ENCODE peak calls at places on chromosomes 13 and 19, in seven cellular contexts. X is mammary epithelial cell, Z is heart left ventricle, O is BJ, H is breast epithelium, S is spleen, N is fibroblast of pulmonary artery. F is an unnamed sample.

GRCh38 chr19:43934055-43934984 is 762 bp downstream of the ZNF45 start:
- DNase-seq in X (peak; percentile 41), Z (no peak), O (no peak), H (no peak), S (no peak), N (no peak), F (no peak)

GRCh38 chr19:41999071-41999877 is 5.2 kb upstream of the ATP1A3 start:
- DNase-seq in X (no peak), Z (no peak), O (no peak), H (no peak), S (no peak), N (no peak), F (no peak)

GRCh38 chr13:38970380-38971051 is 20.1 kb downstream of the STOML3 start:
- DNase-seq in X (no peak), Z (no peak), O (no peak), H (no peak), S (no peak), N (no peak), F (no peak)

GRCh38 chr13:39874331-39875055 is 219.0 kb downstream of the COG6 start:
- DNase-seq in X (no peak), Z (no peak), O (no peak), H (no peak), S (no peak), N (peak; percentile 61), F (no peak)

GRCh38 chr13:57491318-57491717 is 140.2 kb upstream of the PCDH17 start:
- DNase-seq in X (no peak), Z (no peak), O (no peak), H (no peak), S (no peak), N (no peak), F (no peak)

GRCh38 chr13:51283361-51283760 is 56.1 kb upstream of the SERPINE3 start:
- DNase-seq in X (no peak), Z (no peak), O (no peak), H (no peak), S (no peak), N (no peak), F (no peak)

GRCh38 chr13:75430618-75431209 is 51.3 kb downstream of the TBC1D4 start:
- DNase-seq in X (no peak), Z (no peak), O (no peak), H (no peak), S (no peak), N (no peak), F (no peak)

GRCh38 chr19:45752639-45753038 is 16.4 kb downstream of the SIX5 start:
- DNase-seq in X (peak; percentile 92), Z (no peak), O (no peak), H (no peak), S (no peak), N (no peak), F (no peak)

GRCh38 chr13:101157261-101157660 is 259.0 kb downstream of the NALCN start:
- DNase-seq in X (peak; percentile 18), Z (no peak), O (no peak), H (no peak), S (no peak), N (no peak), F (peak; percentile 9)

GRCh38 chr19:11063434-11063833 is 25.8 kb upstream of the LDLR start:
- DNase-seq in X (no peak), Z (no peak), O (no peak), H (no peak), S (no peak), N (no peak), F (no peak)

GRCh38 chr19:8515317-8515716 is 1.4 kb upstream of the ZNF414 start:
- DNase-seq in X (no peak), Z (no peak), O (no peak), H (no peak), S (peak; percentile 85), N (no peak), F (no peak)

GRCh38 chr19:35497406-35497805 is 7.1 kb upstream of the KRTDAP start:
- DNase-seq in X (no peak), Z (no peak), O (no peak), H (no peak), S (no peak), N (no peak), F (no peak)

GRCh38 chr13:111328803-111329410 is 8.5 kb downstream of the TEX29 start:
- DNase-seq in X (no peak), Z (no peak), O (no peak), H (no peak), S (no peak), N (no peak), F (no peak)

GRCh38 chr13:21328836-21329477 is 130.1 kb downstream of the ZDHHC20 start:
- DNase-seq in X (no peak), Z (no peak), O (no peak), H (no peak), S (no peak), N (no peak), F (no peak)

GRCh38 chr13:50873481-50873880 is 30.0 kb upstream of the DLEU7 start:
- DNase-seq in X (no peak), Z (no peak), O (no peak), H (no peak), S (no peak), N (no peak), F (no peak)

GRCh38 chr13:19605161-19605955 is 28.1 kb upstream of the MPHOSPH8 start:
- DNase-seq in X (peak; percentile 81), Z (no peak), O (no peak), H (no peak), S (no peak), N (no peak), F (no peak)

GRCh38 chr13:19597523-19597922 is 35.9 kb upstream of the MPHOSPH8 start:
- DNase-seq in X (peak; percentile 83), Z (no peak), O (no peak), H (no peak), S (no peak), N (no peak), F (peak; percentile 38)

GRCh38 chr13:19604306-19604705 is 29.2 kb upstream of the MPHOSPH8 start:
- DNase-seq in X (no peak), Z (no peak), O (no peak), H (no peak), S (no peak), N (no peak), F (no peak)

GRCh38 chr13:19606152-19606551 is 27.3 kb upstream of the MPHOSPH8 start:
- DNase-seq in X (peak; percentile 82), Z (no peak), O (no peak), H (no peak), S (no peak), N (no peak), F (no peak)

DNA sequence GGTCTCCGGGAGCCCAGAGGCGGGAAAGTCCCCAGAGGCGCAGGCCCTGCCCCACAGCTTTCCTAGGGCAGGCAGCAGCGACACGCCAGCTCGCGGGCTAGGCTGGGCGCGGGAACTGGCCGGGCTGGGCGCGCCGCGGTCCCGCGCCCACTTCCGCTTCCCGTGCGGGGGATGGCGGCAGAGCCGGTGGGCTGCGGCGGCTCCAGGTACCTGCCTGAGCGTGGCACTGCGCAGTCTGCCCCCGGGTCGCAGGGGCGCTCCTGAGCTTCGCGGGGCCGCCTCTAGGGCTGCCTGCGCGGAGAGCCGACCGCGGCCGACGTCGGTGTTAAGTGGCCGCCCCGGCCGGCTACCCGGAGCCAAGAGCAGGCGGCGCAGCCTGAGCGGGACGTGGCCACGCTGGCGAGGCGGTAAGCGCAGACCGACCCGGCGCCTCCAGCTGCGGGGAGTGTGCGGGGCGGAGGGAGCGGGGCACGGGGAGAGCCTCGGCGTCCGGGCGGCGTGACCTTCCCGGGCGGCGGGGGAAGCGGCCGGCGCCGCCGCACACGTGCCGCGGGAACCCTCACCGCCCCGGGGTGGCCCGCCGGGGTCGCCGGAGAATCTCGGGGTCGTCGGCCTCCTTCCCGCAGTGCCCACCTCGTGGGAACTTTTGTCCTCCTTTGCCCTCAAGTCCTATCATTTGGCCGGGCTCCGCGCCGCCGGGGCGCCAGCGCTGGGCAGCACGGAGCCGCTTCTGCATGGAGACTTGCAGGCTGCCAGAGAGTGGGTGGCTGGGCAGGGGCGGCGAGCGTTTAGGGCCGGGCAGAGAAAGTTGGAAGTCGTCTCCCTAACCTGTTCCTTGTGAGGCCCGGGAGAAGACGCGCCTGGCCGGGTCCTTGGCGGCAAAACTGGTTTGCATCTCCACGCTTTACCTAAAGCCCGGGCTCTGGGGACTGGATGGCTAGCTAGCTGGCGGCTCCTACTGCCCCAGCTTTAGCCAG is 31.4 kb upstream of the MPHOSPH8 start:
- DNase-seq in X (peak; percentile 48), Z (peak; percentile 42), O (no peak), H (no peak), S (peak; percentile 82), N (peak; percentile 41), F (no peak)
- TF ChIP-seq CTCF in X (peak; percentile 11), Z (peak; percentile 14), O (peak; percentile 2), H (no peak), S (no peak), N (no peak), F (no peak)

GRCh38 chr13:23500858-23501257 is 67.4 kb upstream of the SACS start:
- DNase-seq in X (peak; percentile 16), Z (no peak), O (peak; percentile 96), H (no peak), S (no peak), N (peak; percentile 71), F (no peak)
- H3K4me3 ChIP-seq in X (no peak overlapping the region), Z (no peak overlapping the region), O (no peak overlapping the region), H (no peak overlapping the region), S (no peak overlapping the region), N (no peak overlapping the region), F (no peak overlapping the region)

DNA sequence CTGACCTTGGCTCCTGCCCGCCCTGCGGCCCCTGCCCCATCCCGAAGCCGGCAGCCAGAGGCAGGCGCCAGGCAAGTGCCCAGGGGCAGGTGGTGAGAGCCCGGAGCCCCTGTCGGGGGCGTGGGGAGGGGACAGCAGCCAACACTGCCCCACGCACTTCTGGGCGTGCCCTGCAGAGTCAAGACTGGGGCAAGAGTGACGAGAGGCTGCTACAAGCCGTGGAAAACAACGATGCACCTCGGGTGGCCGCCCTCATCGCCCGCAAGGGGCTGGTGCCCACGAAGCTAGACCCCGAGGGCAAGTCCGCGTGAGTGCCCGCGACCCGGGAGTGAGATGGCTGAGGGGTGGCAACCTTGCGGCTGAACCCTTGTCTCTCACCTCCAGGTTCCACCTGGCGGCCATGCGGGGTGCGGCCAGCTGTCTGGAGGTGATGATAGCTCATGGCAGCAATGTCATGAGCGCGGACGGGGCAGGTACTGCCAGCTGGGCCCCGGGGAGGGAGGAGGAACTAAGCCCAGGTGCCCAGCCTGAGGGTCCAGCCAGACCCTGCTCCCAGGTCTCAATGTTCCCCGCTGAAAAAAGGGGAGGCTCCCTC is 17.3 kb downstream of the ANKRD24 start:
- DNase-seq in X (no peak), Z (no peak), O (no peak), H (no peak), S (no peak), N (no peak), F (no peak)
- TF ChIP-seq CTCF in X (no peak), Z (no peak), O (no peak), H (no peak), S (no peak), N (no peak), F (no peak)

DNA sequence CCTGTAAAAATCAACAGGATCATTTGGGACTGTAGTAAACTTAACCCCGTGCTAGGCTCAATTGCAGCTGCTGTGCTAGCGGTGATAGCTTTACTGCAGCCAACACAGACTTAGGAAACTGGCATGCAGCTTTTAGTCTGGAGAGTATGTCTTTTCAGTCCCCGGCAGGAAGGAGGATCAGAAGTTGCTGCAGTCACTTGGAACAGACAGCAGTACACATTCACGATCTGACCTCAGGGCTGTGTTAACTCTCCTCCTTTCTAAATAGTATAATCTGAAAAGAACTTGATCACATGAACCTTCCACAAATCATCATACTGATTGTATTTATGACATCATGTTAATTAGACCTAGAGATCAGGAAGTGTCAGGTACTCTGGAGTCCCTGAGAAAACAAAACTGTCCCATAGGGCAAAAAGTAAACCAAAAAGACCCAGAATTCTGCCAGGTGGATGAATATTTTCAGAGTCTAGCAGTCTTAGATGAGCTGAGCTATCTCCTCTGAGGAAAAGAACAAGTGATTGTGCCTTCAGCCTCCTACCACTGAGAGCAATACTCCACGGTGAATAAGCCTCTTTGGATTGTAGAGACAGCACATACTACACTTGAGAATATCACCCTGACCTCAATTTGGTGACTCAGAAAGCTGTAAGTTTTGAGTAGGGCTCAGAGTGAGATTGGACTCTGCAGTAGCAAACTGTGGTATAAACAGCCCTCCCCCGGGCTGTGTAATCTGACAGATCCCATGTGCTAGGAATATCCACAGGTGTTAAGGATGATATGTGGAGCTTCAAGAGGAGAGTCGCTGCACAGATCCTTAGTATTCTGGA is 181.0 kb upstream of the GPR12 start:
- DNase-seq in X (peak; percentile 56), Z (no peak), O (peak; percentile 16), H (no peak), S (no peak), N (peak; percentile 46), F (no peak)
- H3K4me3 ChIP-seq in X (no peak overlapping the region), Z (no peak overlapping the region), O (no peak overlapping the region), H (no peak overlapping the region), S (no peak overlapping the region), N (no peak overlapping the region), F (no peak overlapping the region)

F was measured in kidney epithelial cell.